ENCODE peak calls at places on chromosomes 3 and 15, in eight cellular contexts. M is sigmoid colon, I is GM12878, Z is H1, C is K562, Y is suprapubic skin, Q is upper lobe of left lung, R is transverse colon. H is an unnamed sample. For H3K4me1, the result is how much of the 10 kb centered on the place peaks cover.

GRCh38 chr3:20305647-20306046 is 119.6 kb upstream of the SGO1 start:
- DNase-seq in M (no peak), I (no peak), Z (no peak), C (no peak), Y (no peak), Q (no peak), R (no peak), H (no peak)

GRCh38 chr3:154274345-154274744 is 49.9 kb downstream of the DHX36 start:
- DNase-seq in M (no peak), I (no peak), Z (no peak), C (no peak), Y (no peak), Q (no peak), R (no peak), H (no peak)

GRCh38 chr3:42547401-42547945 is 34.3 kb downstream of the SEC22C start:
- DNase-seq in M (peak), I (no peak), Z (peak), C (peak), Y (peak), Q (peak), R (peak), H (peak)

GRCh38 chr3:67361323-67361722 is 293.1 kb downstream of the SUCLG2 start:
- DNase-seq in M (no peak), I (no peak), Z (no peak), C (no peak), Y (no peak), Q (no peak), R (no peak), H (no peak)

GRCh38 chr15:97866994-97867393 is 93.5 kb upstream of the ARRDC4 start:
- DNase-seq in M (no peak), I (no peak), Z (no peak), C (no peak), Y (no peak), Q (peak), R (no peak), H (no peak)

GRCh38 chr15:68389936-68390790 is 41.8 kb downstream of the ITGA11 start:
- DNase-seq in M (peak), I (peak), Z (no peak), C (no peak), Y (peak), Q (no peak), R (no peak), H (peak)

GRCh38 chr3:195208631-195209030 is 62.3 kb downstream of the XXYLT1 start:
- DNase-seq in M (no peak), I (no peak), Z (no peak), C (no peak), Y (no peak), Q (no peak), R (no peak), H (no peak)

GRCh38 chr3:125644036-125645025 is 49.0 kb upstream of the OSBPL11 start:
- DNase-seq in M (peak), I (no peak), Z (no peak), C (no peak), Y (peak), Q (no peak), R (peak), H (no peak)

GRCh38 chr15:28098360-28098765 is 752 bp downstream of the OCA2 start:
- DNase-seq in M (peak), I (no peak), Z (no peak), C (no peak), Y (no peak), Q (peak), R (no peak), H (no peak)

GRCh38 chr3:69770219-69770618 is 31.0 kb downstream of the MITF start:
- DNase-seq in M (no peak), I (no peak), Z (no peak), C (no peak), Y (no peak), Q (no peak), R (no peak), H (no peak)

GRCh38 chr3:70737656-70738309 is 425.3 kb upstream of the MDFIC2 start:
- DNase-seq in M (no peak), I (no peak), Z (no peak), C (no peak), Y (no peak), Q (no peak), R (no peak), H (no peak)

GRCh38 chr3:197547206-197547605 is 8.6 kb downstream of the BDH1 start:
- DNase-seq in M (no peak), I (no peak), Z (no peak), C (no peak), Y (no peak), Q (no peak), R (peak), H (peak)

GRCh38 chr15:92650256-92650655 is 5.3 kb downstream of the FAM174B start:
- DNase-seq in M (no peak), I (no peak), Z (no peak), C (no peak), Y (no peak), Q (no peak), R (no peak), H (no peak)

GRCh38 chr3:4721511-4721911 is 228.4 kb downstream of the ITPR1 start:
- DNase-seq in M (no peak), I (no peak), Z (no peak), C (no peak), Y (no peak), Q (no peak), R (no peak), H (no peak)

GRCh38 chr15:36079021-36079420 is 500.4 kb upstream of the CDIN1 start:
- DNase-seq in M (no peak), I (no peak), Z (no peak), C (no peak), Y (no peak), Q (no peak), R (no peak), H (no peak)

GRCh38 chr3:129070086-129070875 is 9.7 kb downstream of the GP9 start:
- DNase-seq in M (no peak), I (no peak), Z (no peak), C (no peak), Y (no peak), Q (no peak), R (no peak), H (no peak)

GRCh38 chr3:12557472-12558105 is 702 bp downstream of the MKRN2 start:
- DNase-seq in M (no peak), I (no peak), Z (no peak), C (no peak), Y (no peak), Q (no peak), R (no peak), H (no peak)

GRCh38 chr3:53588122-53588521 is 93.7 kb downstream of the CACNA1D start:
- DNase-seq in M (no peak), I (no peak), Z (no peak), C (no peak), Y (no peak), Q (no peak), R (no peak), H (no peak)

GRCh38 chr15:43204016-43204901 is 16.6 kb downstream of the EPB42 start:
- DNase-seq in M (no peak), I (no peak), Z (peak), C (peak), Y (no peak), Q (no peak), R (no peak), H (peak)

GRCh38 chr3:146679191-146679590 is 74.0 kb upstream of the PLSCR5 start:
- DNase-seq in M (no peak), I (no peak), Z (no peak), C (no peak), Y (no peak), Q (no peak), R (no peak), H (no peak)

GRCh38 chr15:67564590-67565345 is 22.3 kb downstream of the MAP2K5 start:
- DNase-seq in M (no peak), I (peak), Z (no peak), C (no peak), Y (no peak), Q (no peak), R (no peak), H (no peak)

GRCh38 chr15:59232476-59232875 is 25.8 kb downstream of the LDHAL6B start:
- DNase-seq in M (no peak), I (no peak), Z (no peak), C (no peak), Y (no peak), Q (no peak), R (no peak), H (no peak)

GRCh38 chr3:170529346-170529745 is 56.5 kb downstream of the SLC7A14 start:
- DNase-seq in M (no peak), I (no peak), Z (no peak), C (no peak), Y (no peak), Q (no peak), R (no peak), H (no peak)

GRCh38 chr3:79052054-79052681 is 715.6 kb downstream of the ROBO1 start:
- DNase-seq in M (no peak), I (no peak), Z (no peak), C (no peak), Y (no peak), Q (no peak), R (no peak), H (no peak)

GRCh38 chr3:99319961-99320360 is 318.4 kb upstream of the COL8A1 start:
- DNase-seq in M (no peak), I (no peak), Z (no peak), C (no peak), Y (no peak), Q (no peak), R (no peak), H (no peak)

GRCh38 chr3:122941233-122942206 is 86.0 kb downstream of the SEMA5B start:
- DNase-seq in M (no peak), I (no peak), Z (no peak), C (peak), Y (no peak), Q (no peak), R (no peak), H (no peak)

GRCh38 chr3:122942241-122942640 is 85.3 kb downstream of the SEMA5B start:
- DNase-seq in M (no peak), I (no peak), Z (no peak), C (no peak), Y (no peak), Q (no peak), R (no peak), H (no peak)

GRCh38 chr3:122942937-122943827 is 84.4 kb downstream of the SEMA5B start:
- DNase-seq in M (no peak), I (no peak), Z (peak), C (peak), Y (no peak), Q (peak), R (peak), H (peak)

GRCh38 chr3:122938756-122939425 is 88.7 kb downstream of the SEMA5B start:
- DNase-seq in M (no peak), I (no peak), Z (no peak), C (no peak), Y (no peak), Q (no peak), R (no peak), H (peak)

DNA sequence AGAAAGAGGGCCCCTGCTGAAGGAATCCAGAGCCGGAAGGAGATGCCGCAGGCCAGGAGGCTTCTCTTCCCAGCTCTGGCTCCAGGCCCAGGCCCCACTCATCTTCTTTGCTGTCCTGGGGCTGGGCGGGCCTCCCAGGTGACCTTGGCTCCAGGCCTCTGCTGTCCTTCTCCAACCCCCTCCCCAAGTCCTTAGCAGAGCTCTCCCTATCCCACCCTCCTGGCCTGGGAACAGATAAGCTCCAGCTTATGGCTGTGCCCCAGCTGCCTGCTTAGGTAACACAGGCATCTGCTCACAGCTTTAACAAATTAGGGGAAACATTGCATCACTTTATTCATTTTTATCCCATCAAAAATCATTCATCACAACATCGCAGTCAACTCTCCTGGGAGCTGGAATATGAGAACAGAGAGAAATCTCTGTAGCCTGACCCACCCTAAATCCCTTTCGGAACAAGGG is 86.9 kb downstream of the SEMA5B start:
- DNase-seq in M (peak), I (no peak), Z (no peak), C (no peak), Y (no peak), Q (peak), R (no peak), H (no peak)
- TF ChIP-seq POLR2AphosphoS5 in M (no peak), I (no peak), Z (no peak), C (no peak), Y (no peak), Q (no peak), R (no peak), H (no peak)

GRCh38 chr3:32336123-32336518 is 55.5 kb upstream of the CMTM7 start:
- DNase-seq in M (no peak), I (no peak), Z (no peak), C (no peak), Y (no peak), Q (no peak), R (no peak), H (no peak)
- TF ChIP-seq EP300 in M (no peak), I (no peak), Z (no peak), C (no peak), Y (no peak), Q (no peak), R (no peak), H (no peak)

GRCh38 chr3:44952689-44953088 is 23.3 kb downstream of the ZDHHC3 start:
- DNase-seq in M (no peak), I (no peak), Z (no peak), C (no peak), Y (no peak), Q (no peak), R (no peak), H (no peak)

GRCh38 chr3:44954289-44954688 is 21.7 kb downstream of the ZDHHC3 start:
- DNase-seq in M (no peak), I (no peak), Z (no peak), C (no peak), Y (no peak), Q (no peak), R (no peak), H (no peak)

GRCh38 chr3:44957986-44958385 is 18.0 kb downstream of the ZDHHC3 start:
- DNase-seq in M (no peak), I (no peak), Z (no peak), C (no peak), Y (no peak), Q (no peak), R (no peak), H (no peak)

GRCh38 chr3:44955917-44956316 is 20.1 kb downstream of the ZDHHC3 start:
- DNase-seq in M (no peak), I (no peak), Z (no peak), C (no peak), Y (no peak), Q (no peak), R (no peak), H (no peak)

GRCh38 chr3:44954962-44955361 is 21.0 kb downstream of the ZDHHC3 start:
- DNase-seq in M (no peak), I (no peak), Z (no peak), C (no peak), Y (no peak), Q (no peak), R (no peak), H (no peak)
- H3K4me1 ChIP-seq in M (under half), I (under half), Z (under half), C (under half), Y (under half), Q (under half), R (under half), H (under half)

DNA sequence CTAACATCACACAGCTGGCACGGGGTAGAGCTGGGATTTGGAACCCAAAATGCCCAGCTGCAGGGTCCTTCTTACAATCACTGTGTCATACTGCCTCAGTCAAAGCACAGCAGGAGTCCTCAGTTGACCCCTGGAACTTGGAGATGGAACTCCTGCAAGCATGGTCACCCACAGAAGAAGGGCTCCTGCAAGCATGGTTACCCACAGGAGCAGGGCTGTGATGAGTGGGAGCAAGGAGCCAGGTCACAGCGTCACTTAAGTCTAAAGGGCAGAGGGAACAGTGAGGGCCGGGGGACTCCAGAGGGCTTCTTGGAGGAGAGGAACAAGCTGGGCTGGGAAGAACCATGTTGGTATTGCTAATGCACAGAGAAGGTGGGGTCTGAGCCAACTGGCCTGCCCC is 24.9 kb downstream of the CCDC33 start:
- DNase-seq in M (no peak), I (no peak), Z (no peak), C (no peak), Y (no peak), Q (no peak), R (no peak), H (no peak)
- TF ChIP-seq POLR2AphosphoS5 in M (no peak), I (no peak), Z (no peak), C (no peak), Y (no peak), Q (no peak), R (no peak), H (no peak)

GRCh38 chr3:190807719-190808375 is 54.6 kb downstream of the GMNC start:
- DNase-seq in M (no peak), I (no peak), Z (no peak), C (no peak), Y (peak), Q (no peak), R (no peak), H (peak)
- TF ChIP-seq EP300 in M (no peak), I (no peak), Z (no peak), C (no peak), Y (no peak), Q (no peak), R (no peak), H (no peak)

GRCh38 chr3:127095774-127096173 is 97.2 kb upstream of the PRR23E start:
- DNase-seq in M (no peak), I (no peak), Z (no peak), C (no peak), Y (peak), Q (no peak), R (no peak), H (no peak)
- H3K4me1 ChIP-seq in M (under half), I (under half), Z (under half), C (under half), Y (under half), Q (under half), R (under half), H (under half)

DNA sequence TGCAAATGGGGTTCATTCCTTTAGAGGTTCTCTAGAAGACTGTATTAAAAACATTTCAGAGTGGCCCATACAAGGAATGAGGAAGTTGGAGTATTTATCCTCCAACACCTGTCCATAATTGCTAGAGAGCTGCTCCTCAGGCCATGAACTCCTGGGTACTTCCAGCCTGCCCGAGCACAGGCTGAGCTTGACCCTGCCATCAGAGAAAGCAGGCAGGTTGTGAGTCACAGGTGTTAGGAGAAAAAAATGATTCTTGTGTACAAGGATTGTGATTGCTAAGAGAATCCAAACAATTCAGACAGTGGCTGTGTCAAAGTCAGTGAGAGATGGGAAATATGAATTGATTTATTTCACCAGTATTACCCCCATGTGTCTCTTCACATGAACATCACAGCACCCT is 156.8 kb upstream of the GADL1 start:
- DNase-seq in M (no peak), I (no peak), Z (no peak), C (no peak), Y (no peak), Q (no peak), R (no peak), H (no peak)
- TF ChIP-seq POLR2AphosphoS5 in M (no peak), I (no peak), Z (no peak), C (no peak), Y (no peak), Q (no peak), R (no peak), H (no peak)

GRCh38 chr3:28703858-28704257 is 355.2 kb upstream of the AZI2 start:
- DNase-seq in M (no peak), I (no peak), Z (no peak), C (no peak), Y (no peak), Q (no peak), R (no peak), H (no peak)
- TF ChIP-seq EP300 in M (no peak), I (no peak), Z (no peak), C (no peak), Y (no peak), Q (no peak), R (no peak), H (no peak)

GRCh38 chr15:25852696-25853524 is 10.2 kb downstream of the ATP10A start:
- DNase-seq in M (no peak), I (no peak), Z (no peak), C (no peak), Y (no peak), Q (no peak), R (no peak), H (no peak)
- H3K4me1 ChIP-seq in M (under half), I (under half), Z (under half), C (under half), Y (under half), Q (under half), R (under half), H (under half)